ENCODE peak calls at places on chromosome X, in nine cellular contexts. Q is activated CD8-positive, alpha-beta memory T cell treated with anti-CD3 and anti-CD28 coated beads for 4 hours; D is B cell; W is cardiac muscle cell; A is HCEC 1CT; F is non-pigmented ciliary epithelial cell; U is mesothelial cell of epicardium; X is H54; O is EL. K is an unnamed sample.

GRCh38 chrX:136794080-136794479 is 13.3 kb upstream of the ARHGEF6 start:
- DNase-seq in Q (no peak), D (no peak), W (no peak), A (no peak), F (no peak), U (no peak), X (no peak), O (no peak), K (no peak)

GRCh38 chrX:26373829-26374228 is 157.9 kb downstream of the MAGEB5 start:
- DNase-seq in Q (no peak), D (no peak), W (no peak), A (no peak), F (no peak), U (no peak), X (no peak), O (no peak), K (no peak)

GRCh38 chrX:108735680-108736508 is 469 bp downstream of the IRS4 start:
- DNase-seq in Q (no peak), D (peak; percentile 18), W (peak; percentile 36), A (no peak), F (no peak), U (no peak), X (no peak), O (peak; percentile 6), K (no peak)

GRCh38 chrX:53254570-53255461 is 26.6 kb downstream of the IQSEC2 start:
- DNase-seq in Q (no peak), D (no peak), W (no peak), A (no peak), F (no peak), U (no peak), X (no peak), O (no peak), K (no peak)

GRCh38 chrX:2474280-2474962 is 26.4 kb downstream of the DHRSX start:
- DNase-seq in Q (no peak), D (no peak), W (no peak), A (no peak), F (no peak), U (no peak), X (no peak), O (no peak), K (peak; percentile 38)

GRCh38 chrX:2967998-2968909 is 38.1 kb upstream of the ARSH start:
- DNase-seq in Q (no peak), D (no peak), W (no peak), A (no peak), F (no peak), U (no peak), X (peak; percentile 2), O (peak; percentile 55), K (peak; percentile 17)

GRCh38 chrX:47643926-47644325 is 6.4 kb downstream of the ELK1 start:
- DNase-seq in Q (no peak), D (no peak), W (peak; percentile 51), A (peak; percentile 4), F (no peak), U (no peak), X (no peak), O (no peak), K (no peak)

GRCh38 chrX:40098264-40099045 is 697 bp upstream of the BCOR start:
- DNase-seq in Q (no peak), D (peak; percentile 74), W (peak; percentile 89), A (peak; percentile 59), F (no peak), U (no peak), X (no peak), O (peak; percentile 58), K (no peak)

GRCh38 chrX:71930298-71930697 is 19.7 kb downstream of the NHSL2 start:
- DNase-seq in Q (no peak), D (no peak), W (no peak), A (peak; percentile 47), F (no peak), U (no peak), X (no peak), O (peak; percentile 35), K (no peak)

GRCh38 chrX:129772796-129773431 is 6.8 kb upstream of the SASH3 start:
- DNase-seq in Q (no peak), D (peak; percentile 69), W (no peak), A (no peak), F (no peak), U (no peak), X (no peak), O (no peak), K (peak; percentile 80)

GRCh38 chrX:33285550-33285949 is 74.2 kb upstream of the DMD start:
- DNase-seq in Q (no peak), D (no peak), W (no peak), A (peak; percentile 2), F (no peak), U (no peak), X (no peak), O (no peak), K (no peak)

GRCh38 chrX:40109288-40110008 is 11.7 kb upstream of the BCOR start:
- DNase-seq in Q (no peak), D (peak; percentile 59), W (peak; percentile 72), A (peak; percentile 50), F (no peak), U (no peak), X (no peak), O (peak; percentile 63), K (no peak)

GRCh38 chrX:103845165-103845653 is 13.2 kb upstream of the RAB9B start:
- DNase-seq in Q (no peak), D (peak; percentile 31), W (peak; percentile 71), A (peak; percentile 56), F (peak; percentile 49), U (no peak), X (peak; percentile 12), O (peak; percentile 83), K (peak; percentile 71)

GRCh38 chrX:119105826-119106225 is 21.8 kb downstream of the KIAA1210 start:
- DNase-seq in Q (no peak), D (no peak), W (no peak), A (peak; percentile 15), F (no peak), U (no peak), X (no peak), O (peak; percentile 28), K (no peak)

GRCh38 chrX:136588060-136588459 is 56.0 kb downstream of the VGLL1 start:
- DNase-seq in Q (no peak), D (no peak), W (no peak), A (no peak), F (no peak), U (no peak), X (no peak), O (no peak), K (no peak)

GRCh38 chrX:49264460-49264859 is at the start of gene FOXP3:
- DNase-seq in Q (no peak), D (no peak), W (no peak), A (no peak), F (no peak), U (no peak), X (no peak), O (no peak), K (no peak)

GRCh38 chrX:82748901-82749505 is 759.1 kb upstream of the POU3F4 start:
- DNase-seq in Q (no peak), D (no peak), W (no peak), A (peak; percentile 68), F (no peak), U (no peak), X (no peak), O (no peak), K (no peak)

GRCh38 chrX:119606508-119607389 is 525 bp upstream of the NKRF start:
- DNase-seq in Q (no peak), D (no peak), W (no peak), A (no peak), F (no peak), U (no peak), X (no peak), O (no peak), K (no peak)

GRCh38 chrX:20463296-20464075 is 196.8 kb upstream of the RPS6KA3 start:
- DNase-seq in Q (no peak), D (no peak), W (no peak), A (no peak), F (no peak), U (no peak), X (no peak), O (no peak), K (no peak)

GRCh38 chrX:40871385-40872082 is 136.2 kb upstream of the MED14 start:
- DNase-seq in Q (no peak), D (no peak), W (peak; percentile 13), A (no peak), F (no peak), U (no peak), X (peak; percentile 3), O (peak; percentile 16), K (no peak)

GRCh38 chrX:71253253-71254091 is 468 bp downstream of the ZMYM3 start:
- DNase-seq in Q (no peak), D (no peak), W (peak; percentile 60), A (peak; percentile 27), F (no peak), U (no peak), X (peak; percentile 38), O (peak; percentile 48), K (peak; percentile 75)

GRCh38 chrX:50707955-50708694 is 105.9 kb downstream of the SHROOM4 start:
- DNase-seq in Q (no peak), D (no peak), W (no peak), A (no peak), F (no peak), U (no peak), X (no peak), O (no peak), K (no peak)

GRCh38 chrX:51614353-51614752 is 4.4 kb downstream of the CENPVL3 start:
- DNase-seq in Q (no peak), D (peak; percentile 34), W (peak; percentile 59), A (peak; percentile 46), F (no peak), U (no peak), X (no peak), O (peak; percentile 18), K (no peak)

GRCh38 chrX:37763400-37763799 is 16.5 kb upstream of the CYBB start:
- DNase-seq in Q (no peak), D (no peak), W (no peak), A (no peak), F (no peak), U (no peak), X (no peak), O (no peak), K (no peak)

GRCh38 chrX:66919280-66919832 is 280.5 kb upstream of the EDA2R start:
- DNase-seq in Q (no peak), D (no peak), W (no peak), A (no peak), F (no peak), U (no peak), X (no peak), O (no peak), K (no peak)

GRCh38 chrX:140346711-140347110 is 158.2 kb downstream of the SOX3 start:
- DNase-seq in Q (no peak), D (no peak), W (no peak), A (no peak), F (no peak), U (no peak), X (no peak), O (peak; percentile 6), K (no peak)

K was measured in suprapubic skin.